ENCODE peak calls at places on chromosome 11, in seven cellular contexts. B, U, E, Q, A, X and L are unnamed samples.

GRCh38 chr11:63592975-63593395 is 21.2 kb downstream of the PLAAT3 start:
- DNase-seq in B (no peak), U (peak; percentile 62), E (peak; percentile 43), Q (no peak), A (peak; percentile 44), X (no peak), L (peak; percentile 24)

GRCh38 chr11:20158597-20159257 is 1.5 kb downstream of the DBX1 start:
- DNase-seq in B (peak; percentile 55), U (peak; percentile 28), E (peak; percentile 82), Q (no peak), A (peak; percentile 50), X (peak; percentile 25), L (peak; percentile 95)

GRCh38 chr11:9473408-9473807 is 12.6 kb downstream of the ZNF143 start:
- DNase-seq in B (no peak), U (no peak), E (no peak), Q (no peak), A (no peak), X (no peak), L (no peak)

GRCh38 chr11:67372993-67373915 is at the start of gene CLCF1:
- DNase-seq in B (peak; percentile 78), U (peak; percentile 96), E (peak; percentile 82), Q (peak; percentile 40), A (peak; percentile 81), X (peak; percentile 58), L (peak; percentile 85)

GRCh38 chr11:123061403-123062157 is at the start of gene HSPA8:
- DNase-seq in B (peak; percentile 76), U (peak; percentile 62), E (peak; percentile 81), Q (peak; percentile 53), A (peak; percentile 52), X (peak; percentile 28), L (peak; percentile 54)

GRCh38 chr11:120337133-120337895 is 1.1 kb downstream of the ARHGEF12 start:
- DNase-seq in B (peak; percentile 63), U (no peak), E (peak; percentile 55), Q (no peak), A (no peak), X (peak; percentile 35), L (peak; percentile 47)

GRCh38 chr11:44600739-44601416 is 35.4 kb downstream of the CD82 start:
- DNase-seq in B (no peak), U (no peak), E (no peak), Q (no peak), A (peak; percentile 20), X (no peak), L (no peak)

GRCh38 chr11:46417711-46418110 is 26.1 kb upstream of the CHRM4 start:
- DNase-seq in B (no peak), U (no peak), E (no peak), Q (no peak), A (no peak), X (no peak), L (peak; percentile 89)

GRCh38 chr11:127247261-127247660 is 246.7 kb upstream of the KIRREL3 start:
- DNase-seq in B (no peak), U (no peak), E (no peak), Q (no peak), A (no peak), X (no peak), L (peak; percentile 45)

GRCh38 chr11:18492888-18493287 is 33.9 kb downstream of the TSG101 start:
- DNase-seq in B (no peak), U (no peak), E (peak; percentile 22), Q (no peak), A (no peak), X (no peak), L (no peak)

GRCh38 chr11:78201096-78201495 is 12.4 kb downstream of the USP35 start:
- DNase-seq in B (no peak), U (no peak), E (no peak), Q (no peak), A (no peak), X (no peak), L (no peak)

GRCh38 chr11:17244046-17244445 is 32.5 kb upstream of the NUCB2 start:
- DNase-seq in B (no peak), U (no peak), E (no peak), Q (no peak), A (no peak), X (no peak), L (no peak)

GRCh38 chr11:133388975-133389568 is 143.2 kb downstream of the OPCML start:
- DNase-seq in B (no peak), U (no peak), E (no peak), Q (no peak), A (no peak), X (no peak), L (no peak)

GRCh38 chr11:108115495-108116140 is 5.7 kb upstream of the ACAT1 start:
- DNase-seq in B (peak; percentile 84), U (peak; percentile 53), E (peak; percentile 76), Q (peak; percentile 86), A (peak; percentile 89), X (no peak), L (peak; percentile 62)

GRCh38 chr11:69086741-69087524 is 38.2 kb downstream of the TPCN2 start:
- DNase-seq in B (no peak), U (no peak), E (no peak), Q (no peak), A (no peak), X (no peak), L (no peak)

GRCh38 chr11:78851883-78852586 is 277.4 kb upstream of the NARS2 start:
- DNase-seq in B (no peak), U (no peak), E (no peak), Q (no peak), A (no peak), X (no peak), L (no peak)

GRCh38 chr11:68950268-68950667 is 30.5 kb downstream of the MRGPRD start:
- DNase-seq in B (no peak), U (peak; percentile 47), E (peak; percentile 34), Q (no peak), A (no peak), X (no peak), L (peak; percentile 79)

GRCh38 chr11:111540921-111541208 is 345 bp downstream of the LAYN start:
- DNase-seq in B (no peak), U (no peak), E (no peak), Q (no peak), A (no peak), X (no peak), L (no peak)

GRCh38 chr11:112504056-112504455 is 243.4 kb upstream of the PLET1 start:
- DNase-seq in B (no peak), U (no peak), E (no peak), Q (no peak), A (peak; percentile 28), X (no peak), L (no peak)

GRCh38 chr11:68661697-68662603 is 22.4 kb upstream of the GAL start:
- DNase-seq in B (no peak), U (no peak), E (peak; percentile 10), Q (no peak), A (peak; percentile 25), X (no peak), L (no peak)

GRCh38 chr11:69948256-69949141 is 129.3 kb upstream of the FGF3 start:
- DNase-seq in B (no peak), U (peak; percentile 83), E (peak; percentile 41), Q (no peak), A (peak; percentile 57), X (no peak), L (peak; percentile 42)

GRCh38 chr11:88196393-88196792 is 21.1 kb upstream of the RAB38 start:
- DNase-seq in B (no peak), U (no peak), E (no peak), Q (no peak), A (no peak), X (no peak), L (no peak)

GRCh38 chr11:88194990-88195389 is 19.7 kb upstream of the RAB38 start:
- DNase-seq in B (no peak), U (no peak), E (no peak), Q (no peak), A (no peak), X (no peak), L (no peak)

GRCh38 chr11:88193278-88193677 is 18.0 kb upstream of the RAB38 start:
- DNase-seq in B (no peak), U (no peak), E (no peak), Q (no peak), A (no peak), X (no peak), L (no peak)

DNA sequence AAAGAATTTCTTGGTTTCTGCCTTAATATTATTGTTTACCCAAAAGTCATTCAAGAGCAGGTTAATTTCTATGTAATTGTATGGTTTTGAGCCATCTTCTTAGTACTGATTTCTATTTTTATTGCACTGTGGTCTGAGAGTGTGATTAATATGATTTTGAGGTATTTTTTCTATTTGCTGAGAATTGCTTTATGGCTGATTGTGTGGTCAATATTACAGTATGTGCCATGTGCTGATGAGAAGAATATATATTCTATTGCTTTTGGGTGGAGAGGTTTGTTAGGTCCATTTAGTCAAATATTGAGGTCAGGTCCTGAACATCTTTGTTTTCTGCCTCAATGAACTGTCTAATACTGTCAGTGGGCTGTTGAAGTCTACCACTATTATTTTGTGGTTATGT is 20.7 kb upstream of the RAB38 start:
- DNase-seq in B (no peak), U (no peak), E (no peak), Q (no peak), A (no peak), X (no peak), L (no peak)
- H3K9me3 ChIP-seq in B (no peaks in the 10 kb centered on the region), U (no peaks in the 10 kb centered on the region), E (peaks cover 32% of the 10 kb centered on the region), Q (no peaks in the 10 kb centered on the region), A (no peaks in the 10 kb centered on the region), X (no peaks in the 10 kb centered on the region), L (no peaks in the 10 kb centered on the region)

GRCh38 chr11:103295704-103296103 is 186.5 kb downstream of the DYNC2H1 start:
- DNase-seq in B (no peak), U (peak; percentile 66), E (no peak), Q (no peak), A (no peak), X (no peak), L (peak; percentile 3)
- H3K9me3 ChIP-seq in B (peaks cover 3% of the 10 kb centered on the region), U (peaks cover 22% of the 10 kb centered on the region), E (peaks cover 48% of the 10 kb centered on the region), Q (no peaks in the 10 kb centered on the region), A (peaks cover 28% of the 10 kb centered on the region), X (no peaks in the 10 kb centered on the region), L (peaks cover 11% of the 10 kb centered on the region)

DNA sequence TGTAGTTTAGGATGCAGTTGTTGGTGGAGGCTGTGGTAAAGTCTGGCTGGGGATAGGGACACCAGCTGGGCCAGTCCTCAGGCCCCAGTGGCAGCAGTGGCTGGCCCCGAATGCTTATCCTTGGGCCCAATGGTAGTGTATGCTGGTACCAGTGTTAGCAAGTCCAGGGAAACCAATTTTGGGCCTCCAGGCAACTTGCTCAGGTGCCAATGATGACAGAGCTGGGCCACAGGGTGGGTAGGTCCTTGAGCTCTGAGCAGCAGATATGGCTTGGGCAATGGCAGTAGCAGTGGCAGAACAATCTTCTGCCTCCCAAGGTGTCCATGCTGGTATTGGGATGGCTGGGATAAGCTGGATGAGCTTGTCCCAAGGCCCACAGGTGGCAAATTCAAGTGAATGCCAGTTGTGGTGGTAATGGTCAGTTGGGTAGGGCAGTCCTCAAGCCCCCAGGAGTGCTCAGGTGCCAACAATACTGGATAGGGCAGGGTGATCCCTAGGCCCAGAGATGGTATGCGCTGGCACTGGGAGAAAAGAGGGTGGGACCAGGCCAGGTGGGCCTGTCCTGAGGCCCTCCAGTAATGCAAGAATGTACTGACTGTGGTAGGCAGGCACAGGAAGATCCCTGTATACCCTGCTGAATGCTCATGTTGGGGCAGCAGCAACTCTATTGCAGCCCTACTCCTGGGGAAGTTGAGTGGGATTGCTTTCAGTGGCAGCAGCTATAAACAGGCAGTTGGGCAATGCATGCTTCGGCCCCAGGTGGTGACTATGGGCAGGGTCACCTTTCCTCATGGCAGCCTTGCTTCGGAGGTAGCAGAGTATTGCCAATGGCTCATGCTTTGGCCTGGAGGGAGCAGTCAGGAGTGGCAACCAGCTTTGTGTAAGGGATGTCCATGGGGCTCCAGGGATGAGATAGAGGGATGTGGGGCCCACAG is 54.7 kb downstream of the KCNQ1OT1 start:
- DNase-seq in B (no peak), U (no peak), E (no peak), Q (no peak), A (no peak), X (no peak), L (no peak)
- H3K9me3 ChIP-seq in B (no peaks in the 10 kb centered on the region), U (peaks cover 97% of the 10 kb centered on the region), E (peaks cover 99% of the 10 kb centered on the region), Q (peaks cover 6% of the 10 kb centered on the region), A (peaks cover 45% of the 10 kb centered on the region), X (no peaks in the 10 kb centered on the region), L (peaks cover 67% of the 10 kb centered on the region)

GRCh38 chr11:5420993-5421392 is 918 bp upstream of the OR51Q1 start:
- DNase-seq in B (no peak), U (no peak), E (no peak), Q (no peak), A (no peak), X (no peak), L (peak; percentile 16)
- H3K9me3 ChIP-seq in B (no peaks in the 10 kb centered on the region), U (no peaks in the 10 kb centered on the region), E (no peaks in the 10 kb centered on the region), Q (no peaks in the 10 kb centered on the region), A (no peaks in the 10 kb centered on the region), X (no peaks in the 10 kb centered on the region), L (no peaks in the 10 kb centered on the region)